ENCODE peak calls at places on chromosomes 12 and 14, in four cellular contexts. One of them, this sample, is unnamed.

GRCh38 chr12:109741970-109742372 is 28.3 kb downstream of the FAM222A start:
- DNase-seq in fibroblast of mammary gland: no peak
- DNase-seq in PC-9: no peak
- DNase-seq in glutamatergic neuron: peak; percentile 77
- DNase-seq in this sample: peak; percentile 6

GRCh38 chr12:9244894-9245293 is 36.7 kb upstream of the PZP start:
- DNase-seq in PC-9: no peak
- DNase-seq in fibroblast of mammary gland: no peak
- DNase-seq in glutamatergic neuron: no peak
- DNase-seq in this sample: no peak

GRCh38 chr12:40248585-40249297 is 23.9 kb downstream of the LRRK2 start:
- DNase-seq in fibroblast of mammary gland: peak; percentile 23
- DNase-seq in glutamatergic neuron: no peak
- DNase-seq in PC-9: no peak
- DNase-seq in this sample: no peak

GRCh38 chr12:106238146-106238545 is 9.7 kb downstream of the CKAP4 start:
- DNase-seq in glutamatergic neuron: no peak
- DNase-seq in PC-9: no peak
- DNase-seq in fibroblast of mammary gland: no peak
- DNase-seq in this sample: no peak

GRCh38 chr12:48882325-48882687 is 16.6 kb upstream of the RND1 start:
- DNase-seq in fibroblast of mammary gland: no peak
- DNase-seq in glutamatergic neuron: no peak
- DNase-seq in PC-9: peak; percentile 45
- DNase-seq in this sample: peak; percentile 31

GRCh38 chr12:97968641-97969171 is 506.1 kb downstream of the RMST start:
- DNase-seq in glutamatergic neuron: no peak
- DNase-seq in PC-9: no peak
- DNase-seq in fibroblast of mammary gland: no peak
- DNase-seq in this sample: no peak

GRCh38 chr14:34081576-34082136 is 130.8 kb upstream of the EGLN3 start:
- DNase-seq in PC-9: peak; percentile 49
- DNase-seq in glutamatergic neuron: no peak
- DNase-seq in fibroblast of mammary gland: peak; percentile 68
- DNase-seq in this sample: no peak

GRCh38 chr14:42909659-42910058 is 1303.0 kb downstream of the LRFN5 start:
- DNase-seq in PC-9: no peak
- DNase-seq in fibroblast of mammary gland: no peak
- DNase-seq in glutamatergic neuron: no peak
- DNase-seq in this sample: no peak

GRCh38 chr14:89658977-89659670 is 242.1 kb upstream of the FOXN3 start:
- DNase-seq in glutamatergic neuron: no peak
- DNase-seq in fibroblast of mammary gland: no peak
- DNase-seq in PC-9: no peak
- DNase-seq in this sample: no peak

GRCh38 chr12:94941440-94941862 is 62.0 kb downstream of the NDUFA12 start:
- DNase-seq in fibroblast of mammary gland: peak; percentile 94
- DNase-seq in glutamatergic neuron: peak; percentile 17
- DNase-seq in PC-9: peak; percentile 3
- DNase-seq in this sample: no peak

GRCh38 chr12:31959701-31960391 is 631 bp downstream of the RESF1 start:
- DNase-seq in PC-9: peak; percentile 69
- DNase-seq in fibroblast of mammary gland: peak; percentile 56
- DNase-seq in glutamatergic neuron: peak; percentile 73
- DNase-seq in this sample: peak; percentile 13

GRCh38 chr14:90814806-90815566 is 1.2 kb downstream of the TTC7B start:
- DNase-seq in PC-9: no peak
- DNase-seq in glutamatergic neuron: no peak
- DNase-seq in fibroblast of mammary gland: no peak
- DNase-seq in this sample: no peak

GRCh38 chr14:90815567-90815816 is 738 bp downstream of the TTC7B start:
- DNase-seq in PC-9: no peak
- DNase-seq in glutamatergic neuron: no peak
- DNase-seq in fibroblast of mammary gland: no peak
- DNase-seq in this sample: no peak

GRCh38 chr14:90818715-90819114 is 2.5 kb upstream of the TTC7B start:
- DNase-seq in fibroblast of mammary gland: no peak
- DNase-seq in glutamatergic neuron: no peak
- DNase-seq in PC-9: no peak
- DNase-seq in this sample: no peak

GRCh38 chr14:90816686-90817436 is 631 bp upstream of the TTC7B start:
- DNase-seq in glutamatergic neuron: no peak
- DNase-seq in PC-9: no peak
- DNase-seq in fibroblast of mammary gland: no peak
- DNase-seq in this sample: no peak

GRCh38 chr14:90815817-90816662 is at the start of gene TTC7B:
- DNase-seq in PC-9: no peak
- DNase-seq in glutamatergic neuron: peak; percentile 81
- DNase-seq in fibroblast of mammary gland: no peak
- DNase-seq in this sample: peak; percentile 74
- TF ChIP-seq CTCF in PC-9: no peak
- TF ChIP-seq CTCF in glutamatergic neuron: no peak
- TF ChIP-seq CTCF in fibroblast of mammary gland: no peak
- TF ChIP-seq CTCF in this sample: no peak

GRCh38 chr12:130224613-130225012 is 62.3 kb downstream of the FZD10 start:
- DNase-seq in glutamatergic neuron: no peak
- DNase-seq in fibroblast of mammary gland: no peak
- DNase-seq in PC-9: no peak
- DNase-seq in this sample: no peak

GRCh38 chr12:130223767-130224244 is 61.5 kb downstream of the FZD10 start:
- DNase-seq in fibroblast of mammary gland: no peak
- DNase-seq in PC-9: no peak
- DNase-seq in glutamatergic neuron: no peak
- DNase-seq in this sample: no peak

GRCh38 chr12:130225347-130225746 is 63.1 kb downstream of the FZD10 start:
- DNase-seq in fibroblast of mammary gland: no peak
- DNase-seq in PC-9: no peak
- DNase-seq in glutamatergic neuron: no peak
- DNase-seq in this sample: no peak

GRCh38 chr12:130220361-130220760 is 58.1 kb downstream of the FZD10 start:
- DNase-seq in glutamatergic neuron: no peak
- DNase-seq in fibroblast of mammary gland: no peak
- DNase-seq in PC-9: no peak
- DNase-seq in this sample: no peak

GRCh38 chr12:130222519-130223255 is 60.4 kb downstream of the FZD10 start:
- DNase-seq in glutamatergic neuron: no peak
- DNase-seq in fibroblast of mammary gland: no peak
- DNase-seq in PC-9: no peak
- DNase-seq in this sample: no peak
- TF ChIP-seq CTCF in glutamatergic neuron: no peak
- TF ChIP-seq CTCF in fibroblast of mammary gland: no peak
- TF ChIP-seq CTCF in PC-9: no peak
- TF ChIP-seq CTCF in this sample: no peak

DNA sequence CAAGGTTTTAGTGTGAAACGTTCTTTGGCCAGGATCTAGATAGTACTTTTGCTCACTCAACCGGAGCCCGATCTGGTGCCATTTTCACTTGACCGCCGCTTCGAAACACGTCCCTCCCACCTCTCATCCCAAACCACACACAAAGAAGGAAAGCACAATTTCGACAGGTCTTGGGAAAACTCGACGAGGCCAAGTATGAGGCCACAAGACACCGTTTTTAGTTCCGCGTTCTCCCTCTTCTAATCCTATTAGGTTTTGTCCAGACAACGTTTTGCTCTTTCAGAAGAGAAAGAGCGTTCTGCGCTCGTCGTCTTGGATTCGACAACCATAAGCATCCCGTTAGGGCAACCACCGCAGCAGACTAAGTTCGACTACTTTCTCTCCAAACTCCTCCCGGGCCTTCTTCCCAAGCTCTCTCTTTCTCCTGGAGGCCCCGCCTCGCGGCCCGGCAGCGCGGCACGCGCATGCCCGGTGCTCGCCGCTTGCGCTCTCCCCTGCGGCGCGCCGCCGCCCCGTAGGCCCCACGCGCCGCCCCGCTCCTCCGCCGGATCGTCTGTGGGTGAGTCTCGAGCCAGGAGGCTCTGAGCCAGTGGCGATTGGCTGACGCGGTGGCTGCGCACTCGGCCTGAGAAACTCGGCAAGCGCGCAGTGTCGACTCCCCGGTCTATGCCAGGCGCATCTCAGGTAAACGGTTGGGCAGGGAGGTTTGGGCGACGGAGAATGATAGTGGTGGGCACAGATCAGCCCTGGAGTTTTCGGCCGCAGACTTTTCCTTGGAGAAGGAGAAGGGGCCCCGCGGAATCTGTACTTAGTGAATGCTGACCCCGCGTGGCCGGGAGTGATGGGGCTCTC is at the start of gene MIPOL1:
- DNase-seq in fibroblast of mammary gland: peak; percentile 82
- DNase-seq in PC-9: peak; percentile 86
- DNase-seq in glutamatergic neuron: peak; percentile 73
- DNase-seq in this sample: peak; percentile 81
- TF ChIP-seq CTCF in fibroblast of mammary gland: peak; percentile 18
- TF ChIP-seq CTCF in PC-9: no peak
- TF ChIP-seq CTCF in glutamatergic neuron: no peak
- TF ChIP-seq CTCF in this sample: no peak

DNA sequence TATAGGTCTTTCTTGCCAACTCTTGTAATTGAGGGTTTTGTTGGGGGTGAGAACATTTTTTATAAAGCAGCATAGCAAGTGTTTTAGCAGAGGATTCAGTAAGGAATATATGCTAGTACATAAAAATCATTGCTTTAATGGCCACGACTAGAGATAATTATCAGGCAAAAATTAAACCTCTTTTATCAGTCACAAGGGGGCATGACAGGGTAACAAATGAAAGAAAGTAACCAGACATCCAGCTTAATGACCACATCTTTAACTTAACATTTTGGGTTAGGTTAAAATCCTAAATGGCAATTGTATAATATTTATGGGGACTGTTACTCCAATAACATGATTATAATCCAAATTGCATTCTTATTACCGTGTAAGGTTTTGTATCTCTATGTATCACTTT is 119.6 kb downstream of the LRRIQ1 start:
- DNase-seq in fibroblast of mammary gland: peak; percentile 18
- DNase-seq in glutamatergic neuron: no peak
- DNase-seq in PC-9: no peak
- DNase-seq in this sample: no peak
- TF ChIP-seq CTCF in fibroblast of mammary gland: peak; percentile 15
- TF ChIP-seq CTCF in glutamatergic neuron: peak; percentile 51
- TF ChIP-seq CTCF in PC-9: peak; percentile 62
- TF ChIP-seq CTCF in this sample: peak; percentile 25

This sample was measured in nephron progenitor cell.